ENCODE peak calls at places on chromosome 16, in seven cellular contexts. G, N, X, D, R, J and P are unnamed samples.
A peak's percentile ranks its signal among the peaks of the same experiment; 100 is the strongest.

GRCh38 chr16:78522327-78522726 is 422.9 kb downstream of the WWOX start:
- DNase-seq in G (no peak), N (no peak), X (no peak), D (no peak), R (no peak), J (no peak), P (no peak)

GRCh38 chr16:75139498-75139897 is 8.8 kb upstream of the ZFP1 start:
- DNase-seq in G (no peak), N (no peak), X (no peak), D (no peak), R (no peak), J (no peak), P (no peak)

GRCh38 chr16:68508641-68509240 is 30.4 kb upstream of the ZFP90 start:
- DNase-seq in G (no peak), N (no peak), X (no peak), D (no peak), R (no peak), J (no peak), P (no peak)

GRCh38 chr16:21523411-21524067 is 75.8 kb upstream of the METTL9 start:
- DNase-seq in G (peak; percentile 28), N (no peak), X (no peak), D (peak; percentile 80), R (no peak), J (no peak), P (no peak)

GRCh38 chr16:19005561-19006445 is 22.1 kb downstream of the TMC7 start:
- DNase-seq in G (peak; percentile 74), N (peak; percentile 40), X (peak; percentile 25), D (peak; percentile 100), R (no peak), J (no peak), P (no peak)

GRCh38 chr16:62041401-62041800 is 5.2 kb upstream of the CDH8 start:
- DNase-seq in G (no peak), N (no peak), X (no peak), D (peak; percentile 40), R (peak; percentile 32), J (no peak), P (no peak)

GRCh38 chr16:66081967-66082366 is 284.5 kb upstream of the CDH5 start:
- DNase-seq in G (no peak), N (no peak), X (peak; percentile 65), D (peak; percentile 18), R (no peak), J (no peak), P (no peak)

GRCh38 chr16:19774024-19774423 is 56.0 kb downstream of the IQCK start:
- DNase-seq in G (no peak), N (no peak), X (no peak), D (no peak), R (no peak), J (no peak), P (no peak)

GRCh38 chr16:24646646-24646995 is 82.8 kb upstream of the TNRC6A start:
- DNase-seq in G (no peak), N (no peak), X (no peak), D (no peak), R (no peak), J (no peak), P (no peak)

DNA sequence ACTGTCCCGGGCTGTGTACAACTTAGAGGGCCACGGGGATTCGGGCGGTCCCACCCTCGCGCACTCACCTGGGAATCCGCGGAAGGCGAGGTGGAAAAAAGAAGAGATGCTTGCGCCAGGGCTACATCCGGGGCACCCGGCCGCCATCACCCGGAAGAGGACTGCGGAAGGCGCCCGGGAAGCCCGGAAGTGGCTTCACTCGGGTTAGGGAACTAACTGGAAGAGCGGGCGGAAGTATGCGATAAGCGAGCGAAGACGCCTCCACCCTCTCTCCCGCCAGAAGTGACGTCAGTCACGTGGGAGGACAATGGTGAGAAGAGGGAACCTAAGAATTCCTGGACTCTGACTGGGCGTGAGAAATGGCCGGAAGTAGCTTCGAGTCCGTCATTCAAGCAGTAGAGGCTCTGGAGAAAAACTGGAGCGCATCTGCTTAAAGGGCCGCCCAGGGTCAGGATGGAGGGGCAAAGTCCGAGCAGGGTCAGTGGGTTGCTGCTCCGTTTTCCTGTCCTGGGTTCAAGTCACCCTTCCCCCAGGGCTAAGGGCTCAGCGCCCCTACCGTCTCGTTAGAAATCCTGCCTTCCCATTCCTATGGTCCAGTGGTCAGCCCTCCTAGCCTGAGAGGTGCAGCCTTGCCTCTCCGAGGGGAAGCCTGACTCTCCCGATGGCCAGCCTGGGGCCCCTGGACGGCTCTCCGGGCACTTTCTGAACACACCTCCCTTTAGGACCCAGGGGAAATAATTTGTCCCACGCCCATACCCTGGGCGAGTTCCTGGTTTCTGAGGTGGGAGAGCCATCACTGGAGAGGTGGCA is at the start of gene CD2BP2:
- DNase-seq in G (peak; percentile 98), N (peak; percentile 97), X (peak; percentile 96), D (peak; percentile 100), R (peak; percentile 98), J (peak; percentile 98), P (peak; percentile 97)
- TF ChIP-seq POLR2A in G (no peak), N (peak; percentile 46), X (peak; percentile 67), D (peak; percentile 58), R (peak; percentile 47), J (peak; percentile 71), P (peak; percentile 89)

GRCh38 chr16:3306078-3306477 is 781 bp downstream of the ZNF75A start:
- DNase-seq in G (no peak), N (no peak), X (no peak), D (no peak), R (no peak), J (no peak), P (no peak)

GRCh38 chr16:3304370-3304769 is 860 bp downstream of the TIGD7 start:
- DNase-seq in G (no peak), N (no peak), X (no peak), D (no peak), R (peak; percentile 45), J (no peak), P (no peak)

GRCh38 chr16:3305109-3306068 is at the start of the genes TIGD7 and ZNF75A:
- DNase-seq in G (peak; percentile 93), N (peak; percentile 78), X (peak; percentile 66), D (no peak), R (peak; percentile 92), J (peak; percentile 90), P (peak; percentile 91)
- TF ChIP-seq POLR2A in G (no peak), N (peak; percentile 93), X (peak; percentile 95), D (no peak), R (peak; percentile 73), J (peak; percentile 90), P (peak; percentile 93)

DNA sequence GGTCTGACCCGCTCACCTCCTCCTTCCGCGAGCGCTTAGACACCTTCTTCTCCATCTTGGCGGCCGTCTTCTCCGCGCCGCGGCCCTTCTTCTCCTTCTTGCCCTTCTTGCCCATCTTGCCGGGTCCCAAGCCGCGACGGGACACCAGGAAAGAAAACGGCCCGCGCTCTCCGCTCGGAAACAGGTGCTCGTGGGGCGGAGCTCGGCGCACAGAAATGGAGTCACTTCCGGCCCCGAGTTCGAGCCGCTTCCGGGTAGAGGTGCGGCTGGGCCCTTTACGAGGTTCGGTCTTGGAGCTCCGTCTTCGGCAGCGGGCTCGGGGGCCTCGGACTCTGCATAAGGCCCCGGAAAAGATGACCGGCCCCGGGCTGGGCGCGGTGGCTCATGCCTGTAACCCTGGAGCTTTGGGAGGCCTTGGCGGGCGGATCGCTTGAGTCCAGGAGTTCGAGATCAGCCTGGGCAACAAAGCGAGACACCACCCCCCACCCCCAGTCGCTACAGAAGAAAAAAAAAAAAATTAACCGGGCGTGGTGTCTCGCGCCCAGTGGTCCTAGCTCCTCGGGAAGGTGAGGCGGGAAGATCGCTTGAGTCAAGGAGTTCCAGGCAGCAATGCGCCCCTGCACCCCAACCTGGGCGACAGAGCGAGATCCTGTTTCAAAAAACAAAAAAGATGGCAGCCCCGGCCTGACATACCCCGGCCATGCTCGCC is at the start of gene KLHDC4:
- DNase-seq in G (peak; percentile 91), N (peak; percentile 86), X (peak; percentile 49), D (peak; percentile 78), R (peak; percentile 92), J (peak; percentile 87), P (peak; percentile 92)
- TF ChIP-seq POLR2A in G (no peak), N (peak; percentile 85), X (peak; percentile 70), D (peak; percentile 85), R (no peak), J (peak; percentile 79), P (peak; percentile 88)

DNA sequence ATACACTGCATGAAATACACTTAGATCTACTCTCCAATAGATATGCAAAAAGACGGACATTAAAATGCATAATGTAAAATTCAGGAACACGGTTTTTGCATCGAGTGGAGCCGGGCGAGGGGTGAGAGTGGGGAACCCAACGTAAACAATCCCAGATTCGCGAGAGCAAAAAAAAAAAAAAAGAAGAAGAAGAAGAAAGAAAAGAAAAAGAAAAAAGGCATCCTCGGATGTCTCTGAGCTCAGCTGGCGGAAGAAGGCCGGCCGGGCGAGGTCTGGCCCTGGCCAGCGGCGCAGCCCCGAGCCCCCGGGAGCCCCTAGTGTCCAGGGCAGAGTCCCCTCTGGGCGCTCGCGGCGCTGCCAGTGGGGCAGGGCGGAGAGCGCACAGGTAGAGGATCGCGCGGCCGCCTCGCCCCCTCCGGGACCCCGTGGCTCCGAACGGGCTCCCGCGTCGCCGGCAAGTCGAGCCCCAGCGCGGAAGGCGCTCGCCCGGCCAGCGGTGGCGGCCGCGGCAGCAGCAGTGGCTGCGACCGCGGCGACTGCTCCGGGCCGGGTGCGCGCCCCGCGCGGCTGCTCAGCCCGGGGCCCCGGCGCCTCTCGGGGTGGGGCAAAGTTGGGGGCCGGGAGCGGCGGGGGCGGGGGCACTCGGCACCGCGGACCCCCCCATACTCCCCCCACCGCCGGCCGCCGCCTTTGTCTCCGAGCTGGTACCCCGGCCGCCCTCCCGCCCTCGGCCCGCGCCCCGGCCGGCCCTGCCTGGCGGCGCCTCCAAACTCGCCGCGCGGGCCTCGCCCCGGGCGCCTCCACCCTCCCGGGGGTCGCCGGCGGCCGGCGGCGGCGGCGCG is 9.7 kb upstream of the ZFHX3 start:
- DNase-seq in G (peak; percentile 46), N (no peak), X (no peak), D (no peak), R (peak; percentile 59), J (peak; percentile 57), P (peak; percentile 36)
- TF ChIP-seq POLR2A in G (no peak), N (peak; percentile 51), X (no peak), D (peak; percentile 46), R (no peak), J (peak; percentile 70), P (no peak)

GRCh38 chr16:64397945-64398508 is 723.8 kb downstream of the CDH11 start:
- DNase-seq in G (no peak), N (no peak), X (no peak), D (no peak), R (no peak), J (no peak), P (no peak)
- TF ChIP-seq POLR2A in G (no peak), N (no peak), X (no peak), D (no peak), R (no peak), J (no peak), P (no peak)

DNA sequence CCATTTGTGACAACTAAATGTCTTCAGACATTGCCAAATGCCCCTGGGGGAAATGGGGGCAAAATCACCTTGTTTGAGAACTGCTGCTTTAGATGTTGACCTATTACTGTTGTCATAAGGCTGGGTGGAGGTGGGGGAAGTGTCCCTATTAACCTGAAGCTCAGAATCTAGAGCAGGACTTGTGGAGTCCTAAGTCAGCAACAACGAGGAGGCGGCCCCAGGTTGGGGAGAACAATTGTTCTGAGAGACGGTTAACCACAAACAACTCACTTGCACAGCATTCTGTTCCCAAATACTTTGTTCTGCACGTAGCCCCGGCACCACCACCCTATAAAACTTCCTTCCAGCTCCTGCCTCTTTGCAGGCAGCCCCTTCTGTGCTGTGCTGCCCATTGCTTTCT is 32.5 kb downstream of the TEKT5 start:
- DNase-seq in G (no peak), N (no peak), X (no peak), D (no peak), R (no peak), J (no peak), P (no peak)
- TF ChIP-seq POLR2A in G (no peak), N (no peak), X (no peak), D (no peak), R (no peak), J (no peak), P (no peak)

GRCh38 chr16:2214721-2214970 is at the start of gene PGP:
- DNase-seq in G (no peak), N (no peak), X (no peak), D (no peak), R (no peak), J (no peak), P (no peak)
- TF ChIP-seq POLR2A in G (no peak), N (no peak), X (no peak), D (peak; percentile 37), R (no peak), J (no peak), P (no peak)